ENCODE peak calls at places on chromosomes 5 and 9, in five cellular contexts. G, A, J, V and F are unnamed samples.

GRCh38 chr9:114235113-114235589 is 79.8 kb downstream of the COL27A1 start:
- DNase-seq in G (peak), A (no peak), J (no peak), V (no peak), F (no peak)

GRCh38 chr5:40112875-40113274 is 566.8 kb upstream of the PTGER4 start:
- DNase-seq in G (no peak), A (no peak), J (no peak), V (no peak), F (no peak)

GRCh38 chr9:15469406-15469805 is 41.4 kb downstream of the PSIP1 start:
- DNase-seq in G (no peak), A (no peak), J (no peak), V (no peak), F (no peak)

GRCh38 chr9:33065157-33066076 is 11.1 kb downstream of the SMU1 start:
- DNase-seq in G (no peak), A (no peak), J (no peak), V (no peak), F (no peak)

GRCh38 chr9:115946530-115946929 is 207.1 kb upstream of the PAPPA start:
- DNase-seq in G (no peak), A (no peak), J (no peak), V (no peak), F (no peak)

GRCh38 chr5:74402553-74402952 is 238.0 kb downstream of the ENC1 start:
- DNase-seq in G (peak), A (no peak), J (no peak), V (no peak), F (no peak)

GRCh38 chr5:132378580-132378979 is 9.1 kb downstream of the SLC22A5 start:
- DNase-seq in G (no peak), A (no peak), J (no peak), V (no peak), F (peak)

GRCh38 chr5:169347786-169348185 is 46.8 kb upstream of the SLIT3 start:
- DNase-seq in G (no peak), A (no peak), J (no peak), V (no peak), F (no peak)

GRCh38 chr5:131164161-131164930 is 710 bp downstream of the HINT1 start:
- DNase-seq in G (peak), A (no peak), J (peak), V (peak), F (peak)

GRCh38 chr9:120708526-120709224 is 5.6 kb downstream of the MEGF9 start:
- DNase-seq in G (no peak), A (no peak), J (no peak), V (no peak), F (no peak)

GRCh38 chr5:177477701-177478477 is 4.5 kb upstream of the DBN1 start:
- DNase-seq in G (no peak), A (no peak), J (no peak), V (no peak), F (no peak)

GRCh38 chr9:14189146-14189545 is 124.8 kb downstream of the NFIB start:
- DNase-seq in G (no peak), A (no peak), J (no peak), V (no peak), F (no peak)
- H3K27ac ChIP-seq in G (no peak), A (no peak), J (no peak), V (no peak), F (no peak)

DNA sequence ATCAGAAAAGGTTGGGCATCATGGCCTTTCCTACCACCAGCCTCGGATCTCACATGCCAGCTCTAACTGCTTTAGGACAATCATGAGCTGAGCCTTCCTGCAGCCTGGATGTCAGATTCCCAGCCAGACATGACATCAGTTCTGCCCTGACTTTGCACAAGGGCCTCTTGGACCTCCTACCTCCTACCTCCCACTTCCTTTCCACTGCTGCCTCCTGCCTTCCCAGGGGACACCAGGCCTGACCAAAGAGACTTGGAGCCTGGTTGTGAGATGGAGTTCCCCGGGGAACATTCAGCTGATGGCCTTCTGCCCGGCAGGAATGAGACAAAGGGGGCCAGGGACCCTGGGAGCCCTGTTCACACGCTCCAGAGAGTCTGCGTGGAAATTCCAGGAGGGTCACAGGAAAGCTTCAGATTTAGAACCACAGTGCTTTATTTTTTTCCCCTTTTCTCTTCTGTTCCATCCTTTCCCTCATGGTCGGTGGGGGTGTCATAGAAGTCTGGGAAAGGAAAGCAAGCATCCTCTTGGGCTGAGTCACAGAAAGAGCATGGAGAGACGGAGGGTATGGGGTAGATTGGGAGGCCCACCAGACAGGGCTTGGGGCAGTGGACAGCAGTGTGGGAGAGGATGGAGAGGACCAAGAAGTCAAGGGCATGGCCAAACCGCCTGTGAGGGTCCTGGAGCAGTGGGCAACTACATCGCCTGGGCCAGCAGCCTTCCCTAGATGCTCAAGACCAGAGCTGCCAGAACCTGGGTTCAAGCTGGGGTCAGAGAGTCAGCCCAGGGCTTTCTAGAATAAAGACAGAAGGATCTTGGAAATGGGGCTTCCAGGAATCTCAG is 35.5 kb upstream of the IL17B start:
- DNase-seq in G (no peak), A (no peak), J (no peak), V (no peak), F (no peak)
- H3K27ac ChIP-seq in G (peak), A (no peak), J (no peak), V (no peak), F (no peak)

DNA sequence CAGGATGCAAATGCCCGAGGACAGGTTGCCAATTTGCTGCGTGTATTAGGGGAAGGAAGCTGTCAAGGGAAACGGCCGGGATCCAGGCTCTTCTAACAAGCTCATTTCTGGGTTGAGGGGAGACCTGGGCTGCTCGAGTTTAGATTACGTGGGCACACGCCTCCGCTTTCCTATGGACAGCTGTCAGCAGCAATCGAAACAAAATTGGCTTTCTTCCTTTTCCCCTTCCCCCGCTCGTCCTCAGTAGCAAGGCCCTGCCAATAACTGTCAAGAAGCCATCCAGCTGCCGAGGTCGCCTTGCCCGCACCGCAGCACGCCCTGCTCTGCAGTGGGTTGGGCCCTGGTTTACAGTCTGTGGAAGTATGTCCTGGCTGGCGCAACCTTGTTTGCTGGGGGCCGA is 73.1 kb upstream of the PITX1 start:
- DNase-seq in G (no peak), A (no peak), J (no peak), V (no peak), F (no peak)
- H3K27ac ChIP-seq in G (no peak), A (no peak), J (no peak), V (peak), F (no peak)

DNA sequence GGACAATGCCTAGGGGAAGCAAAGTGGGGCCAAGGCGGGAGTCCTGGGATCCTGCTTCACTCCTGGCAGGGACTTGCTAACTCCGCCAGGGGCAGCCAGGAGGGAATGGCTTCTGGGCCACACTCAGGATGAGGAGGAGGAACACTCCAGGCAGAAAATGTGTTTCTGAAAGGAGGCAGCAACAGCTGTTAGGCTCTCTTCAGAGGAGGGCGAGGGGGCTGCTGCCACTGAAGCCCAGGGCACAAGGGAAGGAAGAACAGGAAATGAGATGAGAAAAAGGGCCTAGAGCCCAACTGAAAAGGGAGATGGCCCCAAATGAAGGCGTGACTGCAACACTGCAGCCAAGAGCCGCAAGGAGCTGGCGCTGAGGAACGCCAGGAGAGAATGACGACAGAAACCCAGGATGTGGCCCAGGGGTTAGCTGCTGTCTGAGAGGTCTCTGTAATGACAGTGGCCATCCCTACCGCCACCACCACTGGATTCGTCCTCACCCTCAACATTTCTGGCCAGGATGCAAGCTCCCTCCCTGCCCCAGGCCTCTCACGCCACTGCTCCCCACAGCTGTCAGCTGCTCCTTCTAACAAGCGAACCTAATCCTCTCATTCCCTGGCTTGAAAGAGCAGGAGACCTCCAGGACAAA is 15.8 kb downstream of the PSMB7 start:
- DNase-seq in G (no peak), A (no peak), J (no peak), V (no peak), F (no peak)
- H3K27ac ChIP-seq in G (peak), A (no peak), J (no peak), V (no peak), F (no peak)

DNA sequence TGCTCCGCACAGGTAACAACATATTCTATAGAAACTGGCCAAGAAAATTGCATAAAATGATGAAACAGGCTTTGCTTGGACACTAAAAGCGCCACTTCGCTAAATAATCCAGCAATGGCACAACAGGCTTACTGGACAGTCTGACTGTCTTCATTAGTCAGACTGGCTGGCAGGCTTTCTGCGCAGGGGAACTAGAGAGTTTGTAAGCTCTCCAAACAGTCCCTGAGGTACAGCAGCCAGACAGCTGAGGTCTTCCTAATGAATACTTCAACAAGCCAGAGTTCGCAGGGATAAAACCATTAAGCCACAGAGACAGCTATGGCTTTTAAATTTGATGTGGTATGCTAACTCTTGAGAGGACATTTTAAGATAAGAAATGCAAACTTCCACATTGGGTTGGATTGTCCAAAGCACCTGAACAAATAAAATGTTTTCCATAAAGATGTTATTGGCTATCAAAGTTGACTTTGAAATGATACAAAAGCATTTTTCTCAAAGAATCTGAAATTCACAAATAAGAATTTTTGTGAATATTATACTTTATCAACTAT is 20.7 kb downstream of the PLK2 start:
- DNase-seq in G (no peak), A (no peak), J (no peak), V (no peak), F (no peak)
- H3K27ac ChIP-seq in G (no peak), A (no peak), J (no peak), V (no peak), F (no peak)

DNA sequence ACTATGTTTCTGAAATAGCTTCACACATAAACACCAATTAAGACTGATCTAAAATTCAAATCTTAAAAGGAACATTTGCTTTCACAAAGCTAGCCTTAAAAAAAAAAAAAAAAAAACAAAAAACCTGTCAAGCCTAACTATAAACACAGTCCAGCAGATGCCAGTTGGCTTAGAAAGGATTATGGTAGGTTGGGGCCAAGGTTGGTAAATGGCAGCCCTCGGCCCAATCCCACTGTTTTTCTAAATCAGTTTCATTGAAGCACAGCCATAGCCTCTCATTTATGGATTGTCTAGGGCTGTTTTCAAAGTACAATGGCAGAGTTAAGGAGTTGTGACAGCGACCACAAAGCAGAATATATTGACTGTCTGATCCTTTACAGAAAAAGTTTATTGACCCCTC is 75.7 kb upstream of the FRRS1L start:
- DNase-seq in G (no peak), A (no peak), J (no peak), V (no peak), F (no peak)
- H3K27ac ChIP-seq in G (no peak), A (no peak), J (no peak), V (no peak), F (no peak)

DNA sequence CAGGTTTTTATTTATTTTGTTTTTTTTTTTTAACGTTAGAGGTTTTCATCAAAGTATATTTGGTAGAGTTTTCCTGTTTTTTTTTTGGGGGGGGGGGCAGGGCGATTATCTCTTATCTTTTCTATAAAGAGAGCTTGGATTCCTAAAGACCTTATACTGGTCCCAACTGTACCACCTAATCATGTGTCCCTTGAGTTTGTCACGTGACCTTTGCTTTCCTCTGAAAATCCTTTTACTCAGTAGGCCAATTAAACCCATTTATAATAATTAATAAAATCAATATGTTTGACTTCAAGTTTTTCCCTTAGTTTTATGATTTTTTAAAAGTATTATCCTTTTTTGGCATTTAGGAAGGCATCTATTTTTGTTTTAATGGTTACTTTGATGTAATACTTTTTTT is 286.4 kb downstream of the AOPEP start:
- DNase-seq in G (no peak), A (no peak), J (no peak), V (no peak), F (no peak)
- H3K27ac ChIP-seq in G (no peak), A (no peak), J (no peak), V (peak), F (no peak)